ENCODE peak calls at places on chromosomes 16 and 17, in six cellular contexts. Z, D, L, E, Q and B are unnamed samples.

GRCh38 chr16:69407702-69408323 is 16.6 kb upstream of the CYB5B start:
- DNase-seq in Q (no peak), L (no peak), E (no peak), Z (no peak), D (no peak), B (no peak)

GRCh38 chr17:76405967-76406647 is 21.7 kb downstream of the SPHK1 start:
- DNase-seq in E (no peak), L (no peak), Z (peak; percentile 61), Q (no peak), D (no peak), B (no peak)

GRCh38 chr17:34153988-34154387 is 101.1 kb upstream of the CCL2 start:
- DNase-seq in Z (no peak), Q (no peak), D (no peak), L (no peak), E (no peak), B (no peak)

GRCh38 chr17:3773966-3774365 is 27.0 kb downstream of the ITGAE start:
- DNase-seq in D (no peak), Z (no peak), E (no peak), L (no peak), Q (no peak), B (no peak)

GRCh38 chr17:1454541-1454940 is 1.5 kb downstream of the CRK start:
- DNase-seq in Z (no peak), D (no peak), E (no peak), L (no peak), Q (no peak), B (no peak)

GRCh38 chr17:62809656-62810055 is 1.5 kb upstream of the MARCHF10 start:
- DNase-seq in Q (no peak), E (no peak), D (no peak), Z (no peak), L (no peak), B (no peak)

GRCh38 chr17:32191306-32191705 is 49.0 kb downstream of the RHOT1 start:
- DNase-seq in E (peak; percentile 53), Q (no peak), Z (no peak), D (peak; percentile 42), L (no peak), B (no peak)

GRCh38 chr17:50583636-50584035 is 23.1 kb downstream of the CACNA1G start:
- DNase-seq in L (no peak), D (no peak), Q (no peak), E (no peak), Z (no peak), B (no peak)

GRCh38 chr16:23410176-23410575 is 42.8 kb downstream of the COG7 start:
- DNase-seq in D (peak; percentile 36), Q (no peak), Z (no peak), E (no peak), L (no peak), B (no peak)

GRCh38 chr17:9880582-9880999 is 24.5 kb downstream of the RCVRN start:
- DNase-seq in L (peak; percentile 85), E (no peak), Z (no peak), Q (no peak), D (peak; percentile 35), B (no peak)

GRCh38 chr16:81556715-81557284 is 112.2 kb downstream of the CMIP start:
- DNase-seq in D (no peak), Z (peak; percentile 84), E (no peak), Q (no peak), L (no peak), B (no peak)

GRCh38 chr17:82835766-82836512 is 3.9 kb downstream of the ZNF750 start:
- DNase-seq in E (no peak), L (no peak), Z (no peak), D (no peak), Q (no peak), B (no peak)

GRCh38 chr17:65797809-65798208 is 236.4 kb upstream of the AXIN2 start:
- DNase-seq in Q (no peak), D (no peak), E (no peak), Z (no peak), L (no peak), B (no peak)

GRCh38 chr16:1474471-1474795 is 395 bp downstream of the CLCN7 start:
- DNase-seq in E (no peak), Q (no peak), Z (no peak), D (no peak), L (no peak), B (no peak)

GRCh38 chr16:27476240-27476639 is 73.5 kb downstream of the GTF3C1 start:
- DNase-seq in D (no peak), L (no peak), E (no peak), Q (no peak), Z (no peak), B (no peak)

GRCh38 chr17:10025976-10026785 is 121.1 kb upstream of the RCVRN start:
- DNase-seq in Q (no peak), Z (no peak), D (no peak), E (no peak), L (peak; percentile 60), B (peak; percentile 88)

GRCh38 chr17:32518856-32519768 is 32.3 kb downstream of the CDK5R1 start:
- DNase-seq in D (peak; percentile 24), Q (no peak), E (no peak), L (no peak), Z (peak; percentile 40), B (no peak)

GRCh38 chr17:74485012-74485743 is 18.7 kb downstream of the CD300A start:
- DNase-seq in Z (no peak), D (no peak), E (no peak), L (peak; percentile 18), Q (no peak), B (no peak)

GRCh38 chr17:76478097-76478496 is 10.7 kb downstream of the AANAT start:
- DNase-seq in D (no peak), E (no peak), Z (no peak), L (no peak), Q (no peak), B (no peak)

GRCh38 chr17:17758443-17758842 is 77.2 kb downstream of the RAI1 start:
- DNase-seq in Q (no peak), L (no peak), E (no peak), Z (no peak), D (no peak), B (no peak)

GRCh38 chr16:69859105-69859969 is 91.8 kb upstream of the CLEC18A start:
- DNase-seq in Z (no peak), Q (no peak), E (no peak), D (no peak), L (no peak), B (no peak)

GRCh38 chr17:50396261-50397110 is 837 bp downstream of the LRRC59 start:
- DNase-seq in E (peak; percentile 85), L (no peak), Q (no peak), D (peak; percentile 50), Z (peak; percentile 80), B (no peak)

DNA sequence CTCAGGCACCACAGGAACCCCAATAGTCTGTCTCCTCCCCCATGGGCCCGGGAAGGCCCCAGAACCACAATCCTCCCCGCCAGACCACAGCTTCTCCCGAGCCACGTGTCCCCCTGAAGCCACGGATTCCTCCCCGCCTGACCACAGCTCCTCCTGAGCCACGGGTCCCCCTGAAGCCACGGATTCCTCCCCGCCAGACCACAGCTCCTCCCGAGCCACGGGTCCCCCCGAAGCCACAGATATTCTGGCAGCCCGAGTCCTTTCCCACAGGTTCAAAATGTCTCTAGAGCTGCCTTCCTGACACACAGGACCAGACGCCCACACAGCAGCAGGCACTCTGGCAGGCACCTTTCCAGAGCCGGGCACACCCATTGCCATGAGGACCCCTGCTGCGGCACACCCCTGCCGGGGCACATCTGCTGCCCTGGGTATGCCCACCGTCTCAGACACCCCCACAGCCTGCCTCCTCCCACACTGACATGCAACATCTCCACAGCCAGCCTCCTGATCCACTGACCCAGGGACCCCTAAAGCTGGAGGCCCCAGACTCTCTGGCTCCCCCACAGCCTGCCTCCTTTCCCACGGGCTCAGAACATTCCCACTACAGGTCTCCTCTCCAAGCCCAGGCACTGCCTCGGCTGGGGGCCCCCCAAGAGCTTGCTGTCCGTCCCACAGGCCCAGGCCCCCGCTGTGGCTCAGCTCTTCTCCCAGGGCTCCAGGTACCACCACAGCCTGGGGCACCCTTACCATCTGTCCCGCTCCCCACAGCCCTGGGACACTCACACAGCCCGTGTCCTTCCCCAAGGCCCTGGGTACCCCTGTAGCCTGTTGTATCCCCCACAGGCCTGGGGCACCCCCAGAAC is 2.2 kb downstream of the KIAA0753 start:
- DNase-seq in Z (no peak), L (no peak), D (no peak), Q (no peak), E (no peak), B (no peak)
- TF ChIP-seq CTCF in Z (no peak), L (no peak), D (no peak), Q (no peak), E (no peak), B (no peak)

GRCh38 chr17:73291260-73291801 is 20.5 kb downstream of the CDC42EP4 start:
- DNase-seq in L (no peak), E (peak; percentile 90), D (peak; percentile 95), Z (peak; percentile 66), Q (no peak), B (no peak)
- H3K4me3 ChIP-seq in L (no peak overlapping the region), E (peak overlapping the region; percentile 50), D (no peak overlapping the region), Z (no peak overlapping the region), Q (peak overlapping the region; percentile 33), B (no peak overlapping the region)

DNA sequence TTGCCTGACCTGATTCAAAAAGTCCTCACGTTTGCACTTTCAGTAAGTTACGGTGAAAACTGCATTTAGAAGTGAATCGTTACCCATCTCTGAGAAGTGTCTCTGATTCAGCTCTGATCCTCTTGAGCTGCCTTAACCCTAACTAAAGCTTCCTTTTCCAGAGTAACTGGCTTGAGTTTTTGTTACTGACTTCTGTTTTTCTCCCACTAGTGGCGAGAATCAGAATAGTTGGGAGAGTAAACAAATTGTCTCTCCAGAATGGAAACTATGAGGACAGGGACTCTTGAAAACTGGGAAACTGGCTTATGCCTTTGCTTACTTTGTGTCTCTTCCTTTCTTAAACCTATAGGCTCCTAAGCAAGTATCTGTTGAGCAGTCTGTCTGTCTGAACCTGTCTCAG is 31.3 kb upstream of the KPNB1 start:
- DNase-seq in D (no peak), L (no peak), Q (no peak), E (no peak), Z (no peak), B (no peak)
- TF ChIP-seq CTCF in D (peak; percentile 35), L (peak; percentile 39), Q (peak; percentile 20), E (peak; percentile 34), Z (no peak), B (peak; percentile 20)

GRCh38 chr16:84195201-84196093 is 4.5 kb downstream of the ADAD2 start:
- DNase-seq in D (no peak), Q (no peak), L (no peak), E (no peak), Z (no peak), B (no peak)

GRCh38 chr16:84196101-84196500 is 5.1 kb downstream of the ADAD2 start:
- DNase-seq in Q (no peak), L (no peak), E (no peak), Z (no peak), D (no peak), B (no peak)

GRCh38 chr16:84193480-84193879 is 2.5 kb downstream of the ADAD2 start:
- DNase-seq in Z (no peak), L (no peak), D (no peak), Q (no peak), E (no peak), B (no peak)

GRCh38 chr16:84194470-84195200 is 3.7 kb downstream of the ADAD2 start:
- DNase-seq in D (no peak), Q (no peak), L (no peak), Z (no peak), E (no peak), B (no peak)

DNA sequence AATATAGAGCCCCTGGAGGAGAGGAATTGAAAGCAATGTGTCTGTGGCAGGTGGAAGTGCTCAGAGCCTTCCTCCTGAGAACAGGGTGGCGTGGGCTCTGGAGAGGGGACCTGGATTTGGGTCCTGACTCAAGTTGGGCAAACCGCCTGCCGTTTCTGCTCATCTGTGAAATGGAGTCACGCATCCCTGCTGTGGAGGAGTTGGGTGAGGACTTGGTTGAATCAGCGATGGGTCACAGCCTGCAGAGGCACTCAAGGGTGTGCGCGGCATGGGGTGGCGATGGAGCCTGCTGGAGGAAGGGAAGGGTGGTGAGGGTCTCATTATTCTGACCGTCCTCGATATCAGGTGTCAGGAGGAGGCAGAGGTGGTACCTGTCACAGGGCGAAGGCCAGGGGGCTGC is 3.1 kb downstream of the ADAD2 start:
- DNase-seq in Q (no peak), D (no peak), Z (no peak), L (no peak), E (no peak), B (no peak)
- H3K4me3 ChIP-seq in Q (no peak overlapping the region), D (no peak overlapping the region), Z (no peak overlapping the region), L (no peak overlapping the region), E (no peak overlapping the region), B (no peak overlapping the region)